ENCODE peak calls at places on chromosomes 3 and 15, in five cellular contexts. One of them, this sample, is unnamed.

GRCh38 chr3:38454884-38455638 is 1.4 kb downstream of the ACVR2B start:
- DNase-seq in lung: peak; percentile 73
- DNase-seq in epithelial cell of esophagus: peak; percentile 71
- DNase-seq in astrocyte of the spinal cord: peak; percentile 24
- DNase-seq in endodermal cell: peak; percentile 96
- DNase-seq in this sample: peak; percentile 79

GRCh38 chr15:66558271-66558670 is 7.5 kb downstream of the LCTL start:
- DNase-seq in endodermal cell: no peak
- DNase-seq in lung: no peak
- DNase-seq in astrocyte of the spinal cord: no peak
- DNase-seq in epithelial cell of esophagus: no peak
- DNase-seq in this sample: no peak

GRCh38 chr3:108202834-108203233 is 19.4 kb downstream of the IFT57 start:
- DNase-seq in lung: no peak
- DNase-seq in endodermal cell: peak; percentile 81
- DNase-seq in astrocyte of the spinal cord: no peak
- DNase-seq in epithelial cell of esophagus: no peak
- DNase-seq in this sample: no peak

GRCh38 chr3:149393355-149394165 is 16.1 kb upstream of the TM4SF1 start:
- DNase-seq in lung: peak; percentile 80
- DNase-seq in epithelial cell of esophagus: peak; percentile 86
- DNase-seq in endodermal cell: peak; percentile 86
- DNase-seq in astrocyte of the spinal cord: peak; percentile 81
- DNase-seq in this sample: peak; percentile 80

GRCh38 chr15:97177135-97177704 is 783.3 kb upstream of the ARRDC4 start:
- DNase-seq in astrocyte of the spinal cord: peak; percentile 4
- DNase-seq in epithelial cell of esophagus: no peak
- DNase-seq in lung: no peak
- DNase-seq in endodermal cell: peak; percentile 73
- DNase-seq in this sample: no peak

GRCh38 chr3:6444888-6445658 is 415.8 kb upstream of the GRM7 start:
- DNase-seq in astrocyte of the spinal cord: no peak
- DNase-seq in lung: no peak
- DNase-seq in endodermal cell: no peak
- DNase-seq in epithelial cell of esophagus: no peak
- DNase-seq in this sample: no peak

GRCh38 chr15:75672646-75673425 is 25.1 kb downstream of the SNX33 start:
- DNase-seq in astrocyte of the spinal cord: peak; percentile 77
- DNase-seq in endodermal cell: peak; percentile 75
- DNase-seq in epithelial cell of esophagus: peak; percentile 72
- DNase-seq in lung: no peak
- DNase-seq in this sample: peak; percentile 72

GRCh38 chr15:78976691-78977090 is 31.8 kb upstream of the CTSH start:
- DNase-seq in astrocyte of the spinal cord: no peak
- DNase-seq in endodermal cell: no peak
- DNase-seq in lung: no peak
- DNase-seq in epithelial cell of esophagus: no peak
- DNase-seq in this sample: no peak

GRCh38 chr3:13019243-13019701 is 54.0 kb downstream of the IQSEC1 start:
- DNase-seq in astrocyte of the spinal cord: peak; percentile 81
- DNase-seq in lung: no peak
- DNase-seq in epithelial cell of esophagus: peak; percentile 30
- DNase-seq in endodermal cell: peak; percentile 94
- DNase-seq in this sample: peak; percentile 65

GRCh38 chr3:155946178-155946577 is 75.7 kb downstream of the GMPS start:
- DNase-seq in astrocyte of the spinal cord: peak; percentile 82
- DNase-seq in epithelial cell of esophagus: peak; percentile 71
- DNase-seq in endodermal cell: no peak
- DNase-seq in lung: no peak
- DNase-seq in this sample: no peak

GRCh38 chr15:79472446-79472845 is 40.3 kb downstream of the MINAR1 start:
- DNase-seq in endodermal cell: no peak
- DNase-seq in astrocyte of the spinal cord: no peak
- DNase-seq in epithelial cell of esophagus: no peak
- DNase-seq in lung: no peak
- DNase-seq in this sample: no peak

GRCh38 chr3:183378951-183379350 is 49.5 kb downstream of the MCF2L2 start:
- DNase-seq in endodermal cell: no peak
- DNase-seq in astrocyte of the spinal cord: no peak
- DNase-seq in epithelial cell of esophagus: no peak
- DNase-seq in lung: no peak
- DNase-seq in this sample: no peak

GRCh38 chr15:82849556-82850241 is 40.3 kb downstream of the WHAMM start:
- DNase-seq in lung: peak; percentile 77
- DNase-seq in epithelial cell of esophagus: peak; percentile 90
- DNase-seq in astrocyte of the spinal cord: peak; percentile 75
- DNase-seq in endodermal cell: peak; percentile 96
- DNase-seq in this sample: peak; percentile 92

GRCh38 chr15:84645496-84645895 is 8.6 kb downstream of the WDR73 start:
- DNase-seq in epithelial cell of esophagus: no peak
- DNase-seq in endodermal cell: no peak
- DNase-seq in lung: no peak
- DNase-seq in astrocyte of the spinal cord: no peak
- DNase-seq in this sample: no peak

GRCh38 chr15:92393287-92393993 is at the start of gene ST8SIA2:
- DNase-seq in epithelial cell of esophagus: peak; percentile 33
- DNase-seq in lung: no peak
- DNase-seq in astrocyte of the spinal cord: peak; percentile 54
- DNase-seq in endodermal cell: peak; percentile 92
- DNase-seq in this sample: peak; percentile 64

GRCh38 chr3:38641461-38642110 is 7.9 kb downstream of the SCN5A start:
- DNase-seq in astrocyte of the spinal cord: no peak
- DNase-seq in lung: no peak
- DNase-seq in epithelial cell of esophagus: no peak
- DNase-seq in endodermal cell: no peak
- DNase-seq in this sample: no peak

GRCh38 chr3:125045965-125046364 is 9.8 kb downstream of the HEG1 start:
- DNase-seq in lung: no peak
- DNase-seq in epithelial cell of esophagus: peak; percentile 67
- DNase-seq in astrocyte of the spinal cord: peak; percentile 87
- DNase-seq in endodermal cell: no peak
- DNase-seq in this sample: no peak

GRCh38 chr15:66151809-66152208 is 101.7 kb downstream of the MEGF11 start:
- DNase-seq in endodermal cell: peak; percentile 89
- DNase-seq in astrocyte of the spinal cord: no peak
- DNase-seq in lung: no peak
- DNase-seq in epithelial cell of esophagus: no peak
- DNase-seq in this sample: no peak

GRCh38 chr3:49132437-49133225 is at the start of gene LAMB2:
- DNase-seq in astrocyte of the spinal cord: peak; percentile 86
- DNase-seq in epithelial cell of esophagus: peak; percentile 78
- DNase-seq in lung: peak; percentile 73
- DNase-seq in endodermal cell: peak; percentile 94
- DNase-seq in this sample: peak; percentile 79

GRCh38 chr3:88219138-88219792 is 69.5 kb downstream of the C3orf38 start:
- DNase-seq in lung: peak; percentile 39
- DNase-seq in endodermal cell: peak; percentile 86
- DNase-seq in epithelial cell of esophagus: peak; percentile 70
- DNase-seq in astrocyte of the spinal cord: peak; percentile 73
- DNase-seq in this sample: peak; percentile 72

GRCh38 chr3:70360985-70361384 is 48.5 kb upstream of the MDFIC2 start:
- DNase-seq in lung: no peak
- DNase-seq in epithelial cell of esophagus: peak; percentile 51
- DNase-seq in astrocyte of the spinal cord: peak; percentile 74
- DNase-seq in endodermal cell: no peak
- DNase-seq in this sample: no peak

GRCh38 chr3:66000506-66000905 is 38.2 kb downstream of the MAGI1 start:
- DNase-seq in epithelial cell of esophagus: no peak
- DNase-seq in endodermal cell: no peak
- DNase-seq in astrocyte of the spinal cord: no peak
- DNase-seq in lung: no peak
- DNase-seq in this sample: no peak

GRCh38 chr15:41603941-41604660 is 45.1 kb downstream of the TYRO3 start:
- DNase-seq in astrocyte of the spinal cord: peak; percentile 83
- DNase-seq in endodermal cell: peak; percentile 91
- DNase-seq in lung: peak; percentile 65
- DNase-seq in epithelial cell of esophagus: peak; percentile 67
- DNase-seq in this sample: peak; percentile 67

GRCh38 chr15:65095011-65095746 is 18.6 kb downstream of the KBTBD13 start:
- DNase-seq in astrocyte of the spinal cord: no peak
- DNase-seq in endodermal cell: peak; percentile 29
- DNase-seq in lung: no peak
- DNase-seq in epithelial cell of esophagus: no peak
- DNase-seq in this sample: no peak

GRCh38 chr15:99142562-99142961 is 37.7 kb downstream of the SYNM start:
- DNase-seq in lung: no peak
- DNase-seq in endodermal cell: peak; percentile 63
- DNase-seq in epithelial cell of esophagus: no peak
- DNase-seq in astrocyte of the spinal cord: no peak
- DNase-seq in this sample: no peak

GRCh38 chr15:31024979-31025378 is 33.6 kb upstream of the MTMR10 start:
- DNase-seq in epithelial cell of esophagus: no peak
- DNase-seq in lung: no peak
- DNase-seq in astrocyte of the spinal cord: peak; percentile 26
- DNase-seq in endodermal cell: no peak
- DNase-seq in this sample: no peak

GRCh38 chr3:23611737-23612295 is 193.9 kb upstream of the UBE2E1 start:
- DNase-seq in epithelial cell of esophagus: peak; percentile 45
- DNase-seq in endodermal cell: peak; percentile 62
- DNase-seq in lung: peak; percentile 47
- DNase-seq in astrocyte of the spinal cord: peak; percentile 82
- DNase-seq in this sample: peak; percentile 87

GRCh38 chr3:23607184-23607847 is 198.4 kb upstream of the UBE2E1 start:
- DNase-seq in endodermal cell: no peak
- DNase-seq in epithelial cell of esophagus: no peak
- DNase-seq in astrocyte of the spinal cord: peak; percentile 2
- DNase-seq in lung: no peak
- DNase-seq in this sample: no peak

GRCh38 chr3:23608650-23609049 is 197.1 kb upstream of the UBE2E1 start:
- DNase-seq in endodermal cell: peak; percentile 58
- DNase-seq in astrocyte of the spinal cord: no peak
- DNase-seq in epithelial cell of esophagus: no peak
- DNase-seq in lung: no peak
- DNase-seq in this sample: no peak

GRCh38 chr3:23615068-23615467 is 190.7 kb upstream of the UBE2E1 start:
- DNase-seq in endodermal cell: peak; percentile 30
- DNase-seq in epithelial cell of esophagus: no peak
- DNase-seq in lung: no peak
- DNase-seq in astrocyte of the spinal cord: no peak
- DNase-seq in this sample: no peak

DNA sequence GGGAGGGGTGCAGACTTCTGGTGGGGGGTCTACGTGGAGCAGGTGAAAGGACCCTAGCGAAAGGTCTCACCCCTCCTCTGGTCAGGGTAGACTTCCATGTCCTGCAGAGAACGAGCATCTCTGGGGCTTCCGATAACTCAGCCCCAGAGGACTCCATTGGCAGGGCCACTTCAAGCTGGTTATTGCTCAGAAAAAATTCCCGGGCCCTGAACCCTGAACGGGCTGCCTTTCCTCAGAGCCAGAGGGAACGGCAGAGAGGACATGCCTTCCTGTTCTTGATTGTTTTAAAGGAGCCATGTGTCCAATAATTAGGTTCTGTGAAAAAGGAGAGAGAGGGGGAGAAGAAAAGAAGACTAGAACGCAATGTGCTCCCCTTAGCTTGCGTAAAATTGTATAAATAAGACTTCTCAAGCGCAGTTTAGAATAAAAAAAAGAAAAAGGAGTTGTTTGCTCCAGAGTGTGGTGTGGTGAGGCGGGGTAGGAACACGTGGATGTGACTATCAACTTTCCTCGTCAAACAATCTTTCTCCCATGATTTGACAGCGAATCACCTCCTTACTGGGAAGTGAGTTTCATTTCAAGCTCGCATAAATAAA is 193.4 kb upstream of the UBE2E1 start:
- DNase-seq in astrocyte of the spinal cord: peak; percentile 43
- DNase-seq in epithelial cell of esophagus: peak; percentile 83
- DNase-seq in endodermal cell: peak; percentile 69
- DNase-seq in lung: no peak
- DNase-seq in this sample: no peak
- H3K4me3 ChIP-seq in astrocyte of the spinal cord: no peak overlapping the region
- H3K4me3 ChIP-seq in epithelial cell of esophagus: no peak overlapping the region
- H3K4me3 ChIP-seq in endodermal cell: no peak overlapping the region
- H3K4me3 ChIP-seq in lung: no peak overlapping the region
- H3K4me3 ChIP-seq in this sample: no peak overlapping the region

GRCh38 chr15:89371145-89372044 is 36.8 kb upstream of the POLG start:
- DNase-seq in epithelial cell of esophagus: peak; percentile 40
- DNase-seq in endodermal cell: peak; percentile 81
- DNase-seq in astrocyte of the spinal cord: no peak
- DNase-seq in lung: no peak
- DNase-seq in this sample: peak; percentile 24
- H3K4me3 ChIP-seq in epithelial cell of esophagus: peak overlapping the region; percentile 20
- H3K4me3 ChIP-seq in endodermal cell: no peak overlapping the region
- H3K4me3 ChIP-seq in astrocyte of the spinal cord: no peak overlapping the region
- H3K4me3 ChIP-seq in lung: no peak overlapping the region
- H3K4me3 ChIP-seq in this sample: no peak overlapping the region

DNA sequence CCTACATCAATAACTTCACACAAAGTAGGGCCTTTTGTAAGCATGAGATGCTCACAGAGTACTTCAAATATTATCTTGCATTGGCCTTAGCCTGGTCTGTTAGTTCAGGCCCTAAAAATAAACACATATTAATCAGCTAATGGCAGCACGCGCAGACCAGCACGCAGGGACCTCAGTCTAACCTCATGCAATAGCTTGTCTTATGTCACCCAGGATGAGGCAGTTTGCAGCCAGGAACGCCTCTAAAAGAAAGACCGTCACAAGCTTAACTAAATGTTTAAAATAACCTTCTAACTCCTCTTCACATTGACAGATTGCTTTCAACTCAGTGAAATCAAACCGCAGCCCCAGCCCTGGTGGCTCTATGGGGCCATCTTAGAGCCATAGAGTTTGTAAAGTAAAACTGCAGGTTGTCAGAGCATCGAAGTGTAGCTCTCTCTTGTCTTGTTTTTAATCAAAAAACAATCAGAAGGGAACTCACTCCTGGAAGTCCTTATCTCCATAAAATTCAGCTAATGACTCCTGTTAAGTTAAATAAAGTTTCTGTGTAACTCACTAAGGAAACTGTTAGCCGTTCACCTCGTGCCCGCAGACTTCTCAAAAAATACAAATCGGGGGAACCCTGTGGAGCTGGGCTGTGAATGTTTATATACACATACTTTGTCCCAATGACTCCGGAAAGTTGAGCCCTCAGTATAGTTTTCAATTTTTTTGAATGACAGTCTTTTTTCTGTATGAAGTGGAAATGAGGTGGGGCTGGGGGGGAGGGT is 212.6 kb downstream of the CDIN1 start:
- DNase-seq in astrocyte of the spinal cord: peak; percentile 60
- DNase-seq in epithelial cell of esophagus: no peak
- DNase-seq in lung: no peak
- DNase-seq in endodermal cell: no peak
- DNase-seq in this sample: no peak
- H3K4me3 ChIP-seq in astrocyte of the spinal cord: no peak overlapping the region
- H3K4me3 ChIP-seq in epithelial cell of esophagus: no peak overlapping the region
- H3K4me3 ChIP-seq in lung: no peak overlapping the region
- H3K4me3 ChIP-seq in endodermal cell: no peak overlapping the region
- H3K4me3 ChIP-seq in this sample: no peak overlapping the region

GRCh38 chr3:152295834-152296233 is 27.1 kb downstream of the MBNL1 start:
- DNase-seq in endodermal cell: no peak
- DNase-seq in lung: no peak
- DNase-seq in astrocyte of the spinal cord: no peak
- DNase-seq in epithelial cell of esophagus: no peak
- DNase-seq in this sample: no peak
- H3K4me3 ChIP-seq in endodermal cell: no peak overlapping the region
- H3K4me3 ChIP-seq in lung: no peak overlapping the region
- H3K4me3 ChIP-seq in astrocyte of the spinal cord: no peak overlapping the region
- H3K4me3 ChIP-seq in epithelial cell of esophagus: no peak overlapping the region
- H3K4me3 ChIP-seq in this sample: no peak overlapping the region

GRCh38 chr15:101020451-101020850 is 101.3 kb downstream of the LRRK1 start:
- DNase-seq in lung: peak; percentile 6
- DNase-seq in endodermal cell: no peak
- DNase-seq in astrocyte of the spinal cord: no peak
- DNase-seq in epithelial cell of esophagus: no peak
- DNase-seq in this sample: no peak
- H3K4me3 ChIP-seq in lung: no peak overlapping the region
- H3K4me3 ChIP-seq in endodermal cell: no peak overlapping the region
- H3K4me3 ChIP-seq in astrocyte of the spinal cord: no peak overlapping the region
- H3K4me3 ChIP-seq in epithelial cell of esophagus: no peak overlapping the region
- H3K4me3 ChIP-seq in this sample: no peak overlapping the region

This sample was measured in thyroid gland.